ENCODE peak calls at places on chromosomes 13 and 19, in ten cellular contexts. S, I, T, B, K, M, P, Y, L and G are unnamed samples.

GRCh38 chr19:17647071-17648020 is 40.8 kb downstream of the UNC13A start:
- DNase-seq in I (no peak), M (no peak), Y (no peak), T (no peak), P (no peak), K (no peak), B (no peak), L (no peak), S (no peak), G (no peak)

GRCh38 chr13:109816112-109816978 is 30.0 kb upstream of the IRS2 start:
- DNase-seq in T (no peak), B (peak; percentile 46), Y (no peak), K (no peak), L (no peak), S (no peak), P (no peak), I (no peak), M (no peak), G (no peak)

GRCh38 chr13:103883698-103884097 is 817.5 kb upstream of the SLC10A2 start:
- DNase-seq in Y (no peak), K (no peak), I (peak; percentile 25), B (no peak), S (no peak), M (no peak), L (peak; percentile 1), P (no peak), T (no peak), G (no peak)

GRCh38 chr19:18496980-18497256 is 25.0 kb downstream of the ELL start:
- DNase-seq in K (no peak), T (no peak), P (no peak), Y (no peak), B (no peak), L (no peak), I (no peak), M (no peak), S (no peak), G (no peak)

GRCh38 chr13:50080856-50081105 is 65.5 kb downstream of the KCNRG start:
- DNase-seq in P (no peak), M (no peak), L (no peak), S (no peak), Y (no peak), I (peak; percentile 27), K (no peak), T (no peak), B (peak; percentile 55), G (no peak)

GRCh38 chr13:75482820-75483079 is 781 bp upstream of the TBC1D4 start:
- DNase-seq in P (no peak), S (no peak), Y (no peak), B (no peak), M (no peak), L (no peak), K (no peak), T (no peak), I (no peak), G (no peak)

GRCh38 chr19:17902701-17903100 is 30.1 kb upstream of the CCDC124 start:
- DNase-seq in P (no peak), B (peak; percentile 72), K (no peak), T (no peak), S (no peak), Y (no peak), I (peak; percentile 50), L (no peak), M (no peak), G (no peak)

GRCh38 chr13:103799028-103799427 is 732.8 kb upstream of the SLC10A2 start:
- DNase-seq in M (no peak), I (no peak), K (no peak), T (no peak), Y (no peak), S (no peak), B (no peak), L (no peak), P (no peak), G (no peak)

GRCh38 chr19:33174186-33174585 is 19.9 kb upstream of the LRP3 start:
- DNase-seq in L (no peak), M (no peak), K (no peak), I (no peak), T (no peak), Y (no peak), S (no peak), B (no peak), P (no peak), G (no peak)

GRCh38 chr19:56124578-56124977 is 3.5 kb upstream of the ZNF787 start:
- DNase-seq in I (no peak), T (no peak), K (no peak), S (no peak), L (no peak), Y (no peak), P (no peak), M (no peak), B (no peak), G (peak; percentile 54)

DNA sequence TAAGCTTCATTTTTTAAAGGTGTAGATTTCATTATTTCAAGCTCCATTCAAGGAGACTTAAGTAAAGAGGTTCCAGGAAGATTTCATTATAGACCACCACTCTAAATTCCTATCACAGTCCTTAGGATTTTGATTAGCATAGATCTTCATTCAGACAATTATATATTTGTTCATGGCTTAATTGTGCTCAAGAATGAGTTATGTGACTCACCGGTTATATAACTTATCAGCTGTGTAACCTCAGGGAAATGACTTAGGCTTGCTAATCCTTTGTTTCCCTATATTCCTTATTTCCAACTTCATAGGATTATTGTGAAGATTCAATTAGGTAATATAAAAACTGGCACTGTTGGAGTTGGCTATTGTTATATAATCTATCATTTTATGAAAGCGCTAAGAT is 632.8 kb upstream of the SPRY2 start:
- DNase-seq in M (no peak), L (no peak), K (no peak), B (no peak), T (no peak), S (no peak), Y (no peak), I (no peak), P (no peak), G (no peak)
- H3K27ac ChIP-seq in M (no peak overlapping the region), L (no peak overlapping the region), K (no peak overlapping the region), B (no peak overlapping the region), T (no peak overlapping the region), S (no peak overlapping the region), Y (no peak overlapping the region), I (no peak overlapping the region), P (no peak overlapping the region), G (no peak overlapping the region)

DNA sequence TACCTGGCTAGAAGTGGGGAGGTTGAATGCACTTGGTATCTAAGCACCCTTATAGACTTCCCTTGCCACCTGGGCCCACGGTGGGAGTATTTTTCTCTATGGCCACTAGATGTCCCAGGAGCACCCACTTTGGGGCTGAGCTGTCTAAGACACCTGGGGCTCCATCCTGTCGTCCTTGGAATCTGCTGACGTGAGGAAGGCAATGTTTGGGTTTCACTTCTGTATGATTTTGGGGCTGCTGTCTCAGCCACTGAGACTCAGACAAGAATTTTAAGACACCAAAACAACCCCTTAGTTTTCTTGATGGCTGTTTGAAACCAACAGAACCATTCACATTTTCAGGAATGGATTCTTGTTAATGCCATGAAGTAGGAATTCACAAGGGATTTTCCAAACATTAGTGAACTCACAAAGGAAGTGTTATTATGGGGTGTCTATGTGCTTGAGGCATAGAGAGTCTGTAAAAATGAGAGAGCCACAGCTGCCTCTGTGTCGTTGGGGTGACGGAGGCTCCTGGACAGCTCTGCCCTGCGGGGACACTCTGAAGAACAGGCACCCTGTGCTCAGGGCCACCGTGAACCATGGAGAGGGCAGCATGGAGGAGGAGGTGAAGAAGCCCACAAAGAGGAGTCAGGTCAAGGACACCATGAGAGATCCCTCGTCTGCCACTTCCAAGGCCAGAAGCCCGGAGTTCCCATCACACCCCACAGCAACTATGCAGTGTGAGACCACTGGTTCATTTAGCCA is 106.8 kb upstream of the SPATA13 start:
- DNase-seq in S (no peak), M (peak; percentile 60), Y (peak; percentile 77), T (peak; percentile 40), L (peak; percentile 94), I (peak; percentile 68), K (peak; percentile 72), B (peak; percentile 74), P (peak; percentile 81), G (peak; percentile 36)
- H3K27ac ChIP-seq in S (peak overlapping the region; percentile 29), M (peak overlapping the region; percentile 79), Y (peak overlapping the region; percentile 85), T (no peak overlapping the region), L (no peak overlapping the region), I (no peak overlapping the region), K (peak overlapping the region; percentile 7), B (no peak overlapping the region), P (peak overlapping the region; percentile 17), G (no peak overlapping the region)

DNA sequence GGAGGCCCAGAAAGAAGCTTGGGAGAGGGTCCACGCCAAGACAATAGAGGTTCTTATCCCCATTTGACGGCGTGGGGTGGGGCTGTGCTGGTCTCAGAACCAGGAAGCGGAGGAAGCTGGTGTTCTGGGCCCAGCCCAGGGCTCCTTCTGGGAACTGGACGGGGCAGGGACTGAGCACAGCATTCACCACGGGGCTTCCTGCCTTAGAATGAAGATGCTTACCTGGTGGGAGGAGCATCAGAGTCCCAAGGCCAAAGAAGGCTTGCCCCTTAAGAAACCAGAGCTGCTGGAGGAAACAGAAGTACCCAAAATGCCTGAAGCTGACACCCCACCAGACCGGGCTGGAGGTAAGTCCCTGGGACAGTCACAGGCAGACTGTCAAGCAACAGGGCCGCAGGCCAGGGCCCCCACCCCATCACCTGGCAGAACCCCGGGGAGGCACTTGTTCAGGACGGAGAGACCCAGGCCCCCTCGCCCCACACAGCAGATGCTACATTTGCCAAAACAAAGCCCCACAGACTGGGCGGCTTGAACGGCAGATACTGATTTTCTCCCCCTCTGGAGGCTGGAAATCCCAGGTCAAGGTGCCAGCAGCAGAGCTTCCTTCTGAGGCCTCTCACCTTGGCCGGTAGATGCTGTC is 17.8 kb upstream of the IGLON5 start:
- DNase-seq in K (no peak), I (no peak), T (no peak), M (no peak), B (no peak), Y (no peak), L (peak; percentile 46), P (no peak), S (no peak), G (no peak)
- H3K27ac ChIP-seq in K (no peak overlapping the region), I (no peak overlapping the region), T (no peak overlapping the region), M (no peak overlapping the region), B (no peak overlapping the region), Y (no peak overlapping the region), L (peak overlapping the region; percentile 57), P (no peak overlapping the region), S (no peak overlapping the region), G (no peak overlapping the region)

DNA sequence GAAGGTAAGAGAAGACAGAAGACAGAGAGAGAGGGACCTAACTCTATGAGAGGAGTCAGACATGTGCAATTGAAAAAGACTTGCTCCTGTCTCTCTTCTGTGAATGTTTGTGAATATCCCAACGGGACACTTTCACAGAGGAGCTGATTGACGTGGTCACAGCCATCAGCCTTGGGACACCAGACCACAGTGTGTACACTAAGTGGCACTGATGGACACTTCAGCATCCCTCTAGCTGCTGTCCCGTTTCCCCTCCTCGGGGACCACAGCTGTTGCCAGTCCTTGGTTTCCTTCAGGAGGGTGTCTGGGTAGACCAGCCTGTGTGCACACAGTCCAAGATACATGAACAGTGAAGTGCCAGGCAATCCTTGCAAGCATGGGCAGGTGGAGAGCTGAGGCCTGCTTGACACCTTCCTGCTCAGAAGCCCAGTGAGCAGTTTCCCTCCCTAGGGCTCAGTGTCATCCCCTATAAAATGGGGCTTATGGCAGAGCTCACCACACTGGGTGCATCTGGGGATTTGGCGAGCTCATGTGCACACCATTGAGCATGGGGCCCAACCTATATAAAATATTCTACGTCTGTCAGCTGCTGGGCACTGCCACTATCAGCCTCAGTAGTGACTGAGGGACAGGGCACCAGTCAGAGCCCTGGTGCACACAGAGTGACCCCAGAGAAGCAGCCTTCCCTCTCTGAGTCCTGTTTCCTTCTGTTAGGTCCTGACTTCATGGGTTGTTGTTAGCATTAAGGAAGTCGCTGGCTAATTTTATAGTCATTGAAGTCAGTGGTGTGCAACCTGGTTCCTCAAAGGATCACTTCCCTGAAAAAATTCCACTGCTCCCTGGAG is 4.3 kb upstream of the USF2 start:
- DNase-seq in I (no peak), P (no peak), T (no peak), M (no peak), L (no peak), Y (peak; percentile 27), K (no peak), B (no peak), S (peak; percentile 45), G (no peak)
- H3K27ac ChIP-seq in I (no peak overlapping the region), P (peak overlapping the region; percentile 93), T (no peak overlapping the region), M (no peak overlapping the region), L (no peak overlapping the region), Y (peak overlapping the region; percentile 99), K (no peak overlapping the region), B (no peak overlapping the region), S (no peak overlapping the region), G (no peak overlapping the region)